ENCODE peak calls at places on chromosomes 7 and 10, in eight cellular contexts. C is spleen, Y is GM23338, X is K562, U is endothelial cell of umbilical vein, J is transverse colon, F is suprapubic skin, P is HCT116. S is an unnamed sample.

GRCh38 chr10:86078639-86079035 is 288.0 kb downstream of the GRID1 start:
- DNase-seq in Y (no peak), C (peak; percentile 56), J (no peak), F (no peak), P (no peak), X (no peak), U (no peak), S (no peak)

GRCh38 chr7:113892818-113893217 is 26.0 kb downstream of the PPP1R3A start:
- DNase-seq in P (no peak), F (no peak), C (no peak), U (peak; percentile 86), Y (no peak), X (no peak), J (no peak), S (no peak)

GRCh38 chr10:3764626-3765375 is 20.2 kb downstream of the KLF6 start:
- DNase-seq in X (peak; percentile 71), U (no peak), F (peak; percentile 20), C (peak; percentile 86), P (no peak), J (peak; percentile 46), Y (no peak), S (no peak)

GRCh38 chr7:111357691-111358090 is 204.6 kb downstream of the IMMP2L start:
- DNase-seq in Y (no peak), U (peak; percentile 6), X (no peak), C (no peak), F (no peak), P (no peak), J (no peak), S (no peak)

GRCh38 chr7:92735707-92736106 is 100.7 kb downstream of the CDK6 start:
- DNase-seq in J (no peak), Y (no peak), X (no peak), P (no peak), F (no peak), C (no peak), U (no peak), S (no peak)

GRCh38 chr7:129775695-129776396 is 164.3 kb downstream of the NRF1 start:
- DNase-seq in Y (peak; percentile 84), P (no peak), C (no peak), U (no peak), X (no peak), J (no peak), F (no peak), S (no peak)

GRCh38 chr10:31618541-31619291 is 299.7 kb downstream of the ZEB1 start:
- DNase-seq in J (no peak), X (no peak), P (no peak), C (no peak), U (no peak), Y (no peak), F (no peak), S (no peak)

GRCh38 chr10:113005380-113005779 is 55.3 kb downstream of the TCF7L2 start:
- DNase-seq in C (no peak), F (no peak), Y (no peak), P (no peak), J (no peak), U (no peak), X (no peak), S (no peak)

GRCh38 chr7:36880108-36880507 is 155.8 kb upstream of the AOAH start:
- DNase-seq in P (no peak), X (peak; percentile 1), J (no peak), F (no peak), Y (peak; percentile 48), C (no peak), U (no peak), S (no peak)

GRCh38 chr7:46032936-46033335 is 111.9 kb upstream of the IGFBP3 start:
- DNase-seq in Y (no peak), P (no peak), X (no peak), J (no peak), F (no peak), U (no peak), C (no peak), S (no peak)

GRCh38 chr10:95279042-95279820 is 11.6 kb downstream of the PDLIM1 start:
- DNase-seq in C (no peak), U (no peak), J (no peak), F (no peak), P (no peak), Y (no peak), X (no peak), S (no peak)

GRCh38 chr10:105586451-105587098 is 945.5 kb downstream of the SORCS3 start:
- DNase-seq in X (no peak), J (no peak), P (no peak), C (no peak), U (no peak), F (no peak), Y (peak; percentile 5), S (no peak)

GRCh38 chr10:3043512-3044368 is 23.6 kb upstream of the PFKP start:
- DNase-seq in P (peak; percentile 74), J (peak; percentile 72), X (peak; percentile 82), F (no peak), U (peak; percentile 75), Y (peak; percentile 86), C (no peak), S (no peak)

GRCh38 chr7:18458830-18459229 is 36.7 kb upstream of the HDAC9 start:
- DNase-seq in U (no peak), J (no peak), F (no peak), X (no peak), C (no peak), P (no peak), Y (no peak), S (no peak)

GRCh38 chr7:42522227-42522991 is 285.4 kb upstream of the GLI3 start:
- DNase-seq in U (no peak), P (no peak), X (no peak), Y (peak; percentile 74), C (no peak), F (no peak), J (peak; percentile 12), S (no peak)

GRCh38 chr7:131723926-131724325 is 167.5 kb upstream of the PODXL start:
- DNase-seq in Y (no peak), C (no peak), J (no peak), P (no peak), F (no peak), X (no peak), U (no peak), S (no peak)

DNA sequence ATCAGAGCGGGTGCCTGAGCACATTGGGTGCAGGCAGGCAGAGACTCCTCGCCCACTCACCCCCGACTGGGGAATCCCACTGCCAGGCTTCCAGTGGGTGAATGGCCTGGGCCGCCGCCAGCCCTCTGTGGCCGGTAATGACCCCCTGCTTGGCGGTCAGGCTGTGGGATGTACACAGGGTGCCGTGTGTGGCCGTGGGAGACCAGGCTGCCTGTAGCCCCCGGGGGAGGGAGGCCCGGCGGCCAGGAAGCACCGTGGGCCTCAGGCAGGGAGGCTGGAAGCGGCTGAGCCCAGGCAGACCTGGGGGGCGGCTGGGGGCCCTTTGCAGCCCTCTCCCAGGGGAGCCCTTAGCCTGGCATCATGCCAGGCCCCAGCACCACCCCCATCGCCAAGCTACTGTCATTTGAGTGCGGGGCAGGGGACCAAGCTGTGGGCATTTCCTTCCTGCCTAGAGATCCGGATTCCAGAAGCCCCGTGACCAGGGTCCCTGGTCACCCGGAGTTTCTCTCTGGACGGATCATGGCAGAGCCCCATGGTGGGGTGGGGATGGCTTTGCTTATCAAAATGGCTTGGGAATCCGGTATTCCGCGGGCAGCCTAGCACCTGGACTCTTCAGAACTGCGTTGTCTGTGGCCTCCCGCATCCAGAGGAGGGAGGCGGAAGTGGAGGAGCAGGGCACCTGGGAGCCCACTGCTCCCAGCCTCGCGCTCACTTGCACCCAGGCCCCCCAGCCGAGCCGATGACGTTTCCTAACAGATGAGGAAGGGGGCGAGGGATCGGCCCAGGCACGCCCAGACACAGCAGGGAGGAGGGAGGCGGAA is 1.1 kb downstream of the TTYH3 start:
- DNase-seq in P (peak; percentile 6), F (no peak), X (no peak), U (peak; percentile 61), C (peak; percentile 89), J (peak; percentile 65), Y (no peak), S (peak; percentile 48)
- TF ChIP-seq POLR2AphosphoS5 in P (peak; percentile 26), F (no peak), X (no peak), U (peak; percentile 70), C (peak; percentile 71), J (peak; percentile 29), Y (no peak), S (no peak)

DNA sequence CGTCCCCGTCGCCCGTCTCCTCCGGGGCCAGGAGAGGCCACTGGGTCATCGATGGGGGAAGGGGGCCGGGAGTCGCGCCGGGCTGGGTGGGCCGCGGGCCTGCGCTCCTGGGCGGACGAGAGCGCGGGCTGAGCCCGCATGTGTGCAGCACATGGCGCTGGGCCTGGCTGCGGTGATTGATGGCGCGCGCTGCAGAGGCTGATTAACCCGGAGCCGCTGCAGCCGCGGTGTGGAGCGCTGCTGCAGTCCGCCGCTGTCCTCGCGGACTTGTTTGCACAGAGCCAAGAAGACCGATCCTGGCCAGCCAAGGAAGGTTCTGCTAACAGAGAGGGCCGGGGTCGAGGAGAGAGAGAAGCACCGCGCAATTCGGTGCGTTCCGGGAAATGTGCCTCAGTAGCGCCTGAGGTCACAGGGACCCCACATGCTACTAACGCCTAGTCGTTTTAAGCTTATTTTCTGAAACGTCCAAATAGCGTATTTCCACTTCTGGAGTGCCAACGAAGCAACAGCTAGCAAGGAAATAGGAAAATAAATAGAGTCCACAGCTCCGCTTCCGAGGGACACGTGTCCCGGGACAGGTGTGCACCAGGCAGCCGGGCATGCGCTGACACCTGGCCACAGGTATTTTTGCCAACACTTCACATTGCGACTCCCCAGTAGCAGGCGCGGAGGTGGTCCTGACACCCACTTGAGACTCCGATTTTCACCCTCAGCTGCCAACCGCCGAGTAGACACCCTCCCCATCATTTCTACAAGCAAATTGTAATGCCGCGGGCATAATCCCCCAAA is 6.2 kb downstream of the MNX1 start:
- DNase-seq in X (no peak), Y (no peak), J (no peak), C (peak; percentile 69), U (peak; percentile 39), P (no peak), F (peak; percentile 74), S (no peak)
- TF ChIP-seq POLR2AphosphoS5 in X (no peak), Y (no peak), J (no peak), C (no peak), U (no peak), P (no peak), F (no peak), S (no peak)

DNA sequence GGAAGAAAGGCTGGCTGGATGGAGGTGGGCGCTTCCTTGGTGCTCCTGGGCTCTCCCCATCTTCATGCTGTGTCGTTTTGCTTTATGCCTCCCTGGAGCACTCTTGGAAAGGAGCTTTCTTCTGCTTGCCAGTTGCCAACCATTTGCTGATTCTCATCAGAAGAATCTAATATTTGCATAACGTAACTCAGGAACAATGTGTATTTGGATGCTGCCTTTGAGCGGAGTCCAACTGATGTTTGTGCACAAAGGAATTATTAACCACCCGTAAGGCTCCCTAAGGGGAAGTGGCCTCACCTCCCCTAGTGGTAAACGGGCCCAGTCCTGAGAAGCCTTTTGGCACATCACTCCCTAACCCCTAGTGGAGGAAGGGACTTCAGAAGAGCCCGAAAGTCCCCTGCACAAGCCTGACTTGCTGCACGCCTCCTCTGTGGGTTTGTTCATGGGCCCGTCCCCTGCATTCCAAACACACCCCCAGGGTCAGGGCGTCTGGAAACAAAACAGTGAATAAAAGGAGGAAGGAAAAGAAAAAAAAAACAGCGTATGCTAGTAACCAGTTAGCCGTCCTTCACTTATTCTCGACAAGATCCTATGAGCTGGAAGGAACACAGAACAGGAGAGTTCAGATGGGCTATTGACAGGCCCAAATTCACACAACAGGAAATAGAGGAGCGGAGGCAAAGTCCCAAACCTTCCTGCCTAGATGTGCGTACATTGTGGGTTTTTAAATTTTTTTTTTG is 602.2 kb downstream of the LRMDA start:
- DNase-seq in X (no peak), U (peak; percentile 53), C (no peak), F (no peak), Y (peak; percentile 50), P (no peak), J (no peak), S (no peak)
- TF ChIP-seq POLR2AphosphoS5 in X (no peak), U (no peak), C (no peak), F (no peak), Y (no peak), P (no peak), J (no peak), S (no peak)

GRCh38 chr10:35130588-35131146 is 4.0 kb downstream of the CREM start:
- DNase-seq in C (no peak), Y (no peak), J (no peak), P (no peak), U (no peak), X (no peak), F (no peak), S (no peak)
- TF ChIP-seq POLR2AphosphoS5 in C (no peak), Y (no peak), J (no peak), P (no peak), U (no peak), X (no peak), F (no peak), S (no peak)

S was measured in GM12892.